ENCODE peak calls at places on chromosomes 4 and X, in five cellular contexts. H is mesendoderm, A is aorta, C is GM03348, Y is GM23338. B is an unnamed sample.

GRCh38 chrX:149830192-149830873 is 48.6 kb downstream of the MAGEA9 start:
- DNase-seq in H (peak; percentile 92), A (no peak), C (peak; percentile 33), Y (peak; percentile 72), B (no peak)

GRCh38 chr4:185758807-185759206 is 53.2 kb downstream of the SORBS2 start:
- DNase-seq in H (no peak), A (no peak), C (no peak), Y (no peak), B (no peak)

GRCh38 chrX:95885074-95885473 is 799.6 kb upstream of the DIAPH2 start:
- DNase-seq in H (no peak), A (no peak), C (no peak), Y (no peak), B (no peak)

GRCh38 chr4:102352774-102353173 is 7.5 kb upstream of the SLC39A8 start:
- DNase-seq in H (no peak), A (no peak), C (no peak), Y (no peak), B (no peak)

GRCh38 chr4:187042251-187042650 is 318.6 kb upstream of the FAT1 start:
- DNase-seq in H (no peak), A (no peak), C (no peak), Y (no peak), B (no peak)

GRCh38 chr4:77579406-77580076 is 26.1 kb upstream of the CXCL13 start:
- DNase-seq in H (no peak), A (no peak), C (peak; percentile 87), Y (no peak), B (no peak)

GRCh38 chr4:67565284-67565683 is 6.8 kb downstream of the STAP1 start:
- DNase-seq in H (no peak), A (no peak), C (peak; percentile 54), Y (no peak), B (no peak)

GRCh38 chrX:2497961-2498780 is 2.6 kb downstream of the DHRSX start:
- DNase-seq in H (no peak), A (no peak), C (no peak), Y (no peak), B (no peak)

GRCh38 chrX:136916827-136917226 is 36.3 kb upstream of the RBMX start:
- DNase-seq in H (no peak), A (no peak), C (no peak), Y (no peak), B (no peak)

GRCh38 chr4:142402925-142403324 is 443.2 kb downstream of the INPP4B start:
- DNase-seq in H (no peak), A (no peak), C (no peak), Y (no peak), B (no peak)

GRCh38 chrX:151346931-151347543 is 50.0 kb upstream of the VMA21 start:
- DNase-seq in H (no peak), A (no peak), C (no peak), Y (no peak), B (no peak)

GRCh38 chr4:973431-974397 is at the start of gene DGKQ:
- DNase-seq in H (peak; percentile 78), A (peak; percentile 90), C (peak; percentile 100), Y (peak; percentile 74), B (peak; percentile 89)

GRCh38 chr4:152962160-152962559 is 26.0 kb downstream of the FHDC1 start:
- DNase-seq in H (no peak), A (no peak), C (no peak), Y (no peak), B (no peak)

GRCh38 chr4:163540448-163540847 is 46.0 kb downstream of the TMA16 start:
- DNase-seq in H (no peak), A (no peak), C (no peak), Y (no peak), B (no peak)

GRCh38 chr4:153005914-153006381 is 69.8 kb downstream of the FHDC1 start:
- DNase-seq in H (no peak), A (no peak), C (peak; percentile 23), Y (no peak), B (no peak)

GRCh38 chr4:145656156-145656555 is 23.8 kb upstream of the C4orf51 start:
- DNase-seq in H (no peak), A (no peak), C (no peak), Y (no peak), B (no peak)

GRCh38 chr4:2260336-2261109 is 1.4 kb downstream of the MXD4 start:
- DNase-seq in H (no peak), A (peak; percentile 57), C (peak; percentile 24), Y (no peak), B (no peak)

GRCh38 chrX:70664726-70665125 is 220.1 kb downstream of the DLG3 start:
- DNase-seq in H (peak; percentile 19), A (no peak), C (peak; percentile 20), Y (peak; percentile 51), B (no peak)

GRCh38 chrX:67781132-67781531 is 237.3 kb downstream of the AR start:
- DNase-seq in H (no peak), A (no peak), C (peak; percentile 15), Y (no peak), B (no peak)

GRCh38 chr4:71020611-71021010 is 27.2 kb downstream of the DCK start:
- DNase-seq in H (no peak), A (no peak), C (no peak), Y (no peak), B (no peak)

GRCh38 chr4:53804719-53805118 is 213.4 kb upstream of the LNX1 start:
- DNase-seq in H (peak; percentile 53), A (peak; percentile 63), C (peak; percentile 23), Y (peak; percentile 64), B (no peak)

GRCh38 chr4:108991929-108992328 is 229.1 kb upstream of the ETNPPL start:
- DNase-seq in H (no peak), A (no peak), C (peak; percentile 78), Y (no peak), B (no peak)

GRCh38 chrX:154308108-154308946 is 12.7 kb downstream of the TKTL1 start:
- DNase-seq in H (peak; percentile 71), A (peak; percentile 73), C (peak; percentile 60), Y (peak; percentile 74), B (peak; percentile 64)

GRCh38 chrX:115940888-115941332 is 229.6 kb upstream of the AGTR2 start:
- DNase-seq in H (peak; percentile 78), A (peak; percentile 85), C (no peak), Y (peak; percentile 80), B (no peak)

GRCh38 chr4:129415001-129415400 is 319.0 kb downstream of the C4orf33 start:
- DNase-seq in H (no peak), A (no peak), C (no peak), Y (no peak), B (no peak)

GRCh38 chr4:61886180-61886579 is 686.1 kb downstream of the ADGRL3 start:
- DNase-seq in H (no peak), A (no peak), C (no peak), Y (no peak), B (no peak)

GRCh38 chrX:29926056-29926455 is 289.3 kb upstream of the MAGEB2 start:
- DNase-seq in H (no peak), A (no peak), C (no peak), Y (no peak), B (no peak)

B was measured in CD8-positive, alpha-beta T cell.